ENCODE peak calls at places on chromosomes 2 and 18, in eight cellular contexts. G, S, K, H, M, Y, W and T are unnamed samples.

GRCh38 chr2:19529663-19530062 is 171.2 kb upstream of the OSR1 start:
- DNase-seq in G (no peak), S (no peak), K (no peak), H (no peak), M (no peak), Y (no peak), W (no peak), T (no peak)

GRCh38 chr2:147045113-147045512 is 799.7 kb upstream of the ACVR2A start:
- DNase-seq in G (peak), S (peak), K (no peak), H (peak), M (peak), Y (peak), W (no peak), T (peak)

GRCh38 chr2:53422979-53423378 is 344.6 kb upstream of the CHAC2 start:
- DNase-seq in G (peak), S (peak), K (peak), H (peak), M (peak), Y (no peak), W (no peak), T (peak)

GRCh38 chr2:159262904-159263303 is 23.6 kb downstream of the WDSUB1 start:
- DNase-seq in G (no peak), S (no peak), K (no peak), H (no peak), M (no peak), Y (no peak), W (no peak), T (no peak)

GRCh38 chr2:134522856-134523460 is 195.8 kb downstream of the TMEM163 start:
- DNase-seq in G (no peak), S (no peak), K (no peak), H (no peak), M (no peak), Y (no peak), W (no peak), T (no peak)

GRCh38 chr2:48508461-48509124 is 21.4 kb upstream of the STON1 start:
- DNase-seq in G (no peak), S (no peak), K (peak), H (no peak), M (peak), Y (peak), W (no peak), T (peak)

GRCh38 chr2:37644191-37644590 is 27.3 kb downstream of the CDC42EP3 start:
- DNase-seq in G (no peak), S (no peak), K (no peak), H (no peak), M (peak), Y (no peak), W (no peak), T (no peak)

GRCh38 chr18:33010149-33010548 is 237.3 kb upstream of the KLHL14 start:
- DNase-seq in G (peak), S (no peak), K (no peak), H (peak), M (no peak), Y (no peak), W (no peak), T (no peak)

GRCh38 chr2:122135353-122135947 is 380.0 kb downstream of the TSN start:
- DNase-seq in G (no peak), S (no peak), K (no peak), H (no peak), M (no peak), Y (no peak), W (no peak), T (no peak)

GRCh38 chr2:231568785-231569435 is 23.8 kb upstream of the TEX44 start:
- DNase-seq in G (no peak), S (no peak), K (no peak), H (no peak), M (no peak), Y (no peak), W (no peak), T (no peak)

GRCh38 chr2:111037136-111037535 is 83.6 kb upstream of the BCL2L11 start:
- DNase-seq in G (no peak), S (peak), K (no peak), H (no peak), M (no peak), Y (no peak), W (no peak), T (no peak)

GRCh38 chr2:100321181-100321880 is 970 bp downstream of the LONRF2 start:
- DNase-seq in G (no peak), S (peak), K (no peak), H (peak), M (peak), Y (peak), W (no peak), T (peak)

GRCh38 chr2:150621800-150622199 is 134.3 kb upstream of the RND3 start:
- DNase-seq in G (no peak), S (no peak), K (peak), H (peak), M (peak), Y (no peak), W (no peak), T (peak)

GRCh38 chr2:181857471-181857870 is 34.1 kb upstream of the ITPRID2 start:
- DNase-seq in G (no peak), S (no peak), K (no peak), H (no peak), M (peak), Y (no peak), W (no peak), T (peak)

GRCh38 chr18:43876286-43877082 is 599.2 kb upstream of the SYT4 start:
- DNase-seq in G (no peak), S (no peak), K (no peak), H (no peak), M (no peak), Y (no peak), W (no peak), T (no peak)

GRCh38 chr2:127137225-127137624 is 30.3 kb upstream of the BIN1 start:
- DNase-seq in G (no peak), S (no peak), K (no peak), H (no peak), M (no peak), Y (no peak), W (no peak), T (no peak)

GRCh38 chr2:168545439-168546082 is 89.5 kb downstream of the CERS6 start:
- DNase-seq in G (peak), S (no peak), K (peak), H (peak), M (peak), Y (peak), W (no peak), T (peak)

GRCh38 chr18:59379772-59380530 is 20.9 kb upstream of the LMAN1 start:
- DNase-seq in G (no peak), S (no peak), K (peak), H (no peak), M (no peak), Y (no peak), W (no peak), T (peak)

GRCh38 chr2:23745726-23746105 is 181.2 kb downstream of the ATAD2B start:
- DNase-seq in G (no peak), S (peak), K (peak), H (no peak), M (peak), Y (no peak), W (no peak), T (peak)

GRCh38 chr2:162747974-162748373 is 90.6 kb downstream of the KCNH7 start:
- DNase-seq in G (no peak), S (no peak), K (no peak), H (no peak), M (no peak), Y (no peak), W (no peak), T (no peak)

GRCh38 chr2:38039111-38039510 is 36.8 kb downstream of the CYP1B1 start:
- DNase-seq in G (no peak), S (no peak), K (peak), H (peak), M (peak), Y (no peak), W (no peak), T (peak)

GRCh38 chr2:3186766-3187165 is 190.9 kb downstream of the EIPR1 start:
- DNase-seq in G (no peak), S (no peak), K (no peak), H (no peak), M (no peak), Y (no peak), W (no peak), T (no peak)

GRCh38 chr18:70333757-70334156 is 44.9 kb downstream of the SOCS6 start:
- DNase-seq in G (no peak), S (no peak), K (peak), H (peak), M (peak), Y (no peak), W (no peak), T (peak)

GRCh38 chr2:96869824-96870630 is at the start of gene SEMA4C:
- DNase-seq in G (peak), S (peak), K (no peak), H (peak), M (peak), Y (peak), W (peak), T (no peak)

GRCh38 chr2:119715409-119716295 is 36.7 kb downstream of the TMEM177 start:
- DNase-seq in G (no peak), S (no peak), K (no peak), H (no peak), M (no peak), Y (no peak), W (no peak), T (no peak)

GRCh38 chr2:145159676-145160075 is 639.8 kb upstream of the ZEB2 start:
- DNase-seq in G (no peak), S (no peak), K (no peak), H (no peak), M (no peak), Y (no peak), W (no peak), T (no peak)

GRCh38 chr2:147469471-147469870 is 375.4 kb upstream of the ACVR2A start:
- DNase-seq in G (no peak), S (no peak), K (no peak), H (no peak), M (no peak), Y (no peak), W (no peak), T (no peak)

GRCh38 chr2:80209458-80209857 is 95.1 kb downstream of the LRRTM1 start:
- DNase-seq in G (no peak), S (no peak), K (no peak), H (no peak), M (no peak), Y (no peak), W (no peak), T (no peak)

GRCh38 chr2:209141142-209141541 is 282.7 kb upstream of the MAP2 start:
- DNase-seq in G (no peak), S (no peak), K (no peak), H (no peak), M (no peak), Y (no peak), W (no peak), T (no peak)

GRCh38 chr2:84876369-84876768 is 4.5 kb downstream of the TRABD2A start:
- DNase-seq in G (no peak), S (no peak), K (no peak), H (no peak), M (no peak), Y (no peak), W (no peak), T (no peak)

GRCh38 chr2:101003278-101003775 is 1.2 kb downstream of the RPL31 start:
- DNase-seq in G (no peak), S (no peak), K (no peak), H (no peak), M (no peak), Y (no peak), W (no peak), T (peak)

GRCh38 chr2:151508519-151508918 is 98.8 kb downstream of the RIF1 start:
- DNase-seq in G (no peak), S (no peak), K (no peak), H (no peak), M (no peak), Y (no peak), W (no peak), T (no peak)

GRCh38 chr2:20626698-20627471 is 24.0 kb downstream of the HS1BP3 start:
- DNase-seq in G (no peak), S (no peak), K (no peak), H (peak), M (no peak), Y (no peak), W (no peak), T (no peak)

GRCh38 chr18:64017870-64018269 is 48.0 kb downstream of the SERPINB8 start:
- DNase-seq in G (peak), S (peak), K (peak), H (peak), M (peak), Y (no peak), W (no peak), T (peak)